ENCODE peak calls at places on chromosome 3, in eight cellular contexts. L is astrocyte of the spinal cord, U is fibroblast of mammary gland, P is A549, V is NT2/D1, X is hepatocyte, J is lower leg skin, K is aorta. I is an unnamed sample.

GRCh38 chr3:155308831-155309230 is 15.3 kb upstream of the STRIT1 start:
- DNase-seq in L (peak), U (peak), P (no peak), V (no peak), X (no peak), J (no peak), K (no peak), I (no peak)

GRCh38 chr3:14175383-14176037 is 2.9 kb downstream of the XPC start:
- DNase-seq in L (peak), U (peak), P (no peak), V (no peak), X (no peak), J (no peak), K (no peak), I (no peak)

GRCh38 chr3:10550705-10551104 is 45.3 kb upstream of the ATP2B2 start:
- DNase-seq in L (no peak), U (no peak), P (no peak), V (no peak), X (no peak), J (peak), K (peak), I (no peak)

GRCh38 chr3:197378987-197379718 is 80.7 kb upstream of the DLG1 start:
- DNase-seq in L (no peak), U (no peak), P (no peak), V (no peak), X (no peak), J (peak), K (no peak), I (no peak)

GRCh38 chr3:123590685-123591450 is 6.0 kb upstream of the HACD2 start:
- DNase-seq in L (no peak), U (no peak), P (no peak), V (no peak), X (no peak), J (no peak), K (no peak), I (no peak)

GRCh38 chr3:171162986-171163723 is 136.6 kb upstream of the SLC2A2 start:
- DNase-seq in L (no peak), U (peak), P (no peak), V (no peak), X (no peak), J (no peak), K (no peak), I (no peak)

GRCh38 chr3:45112939-45113338 is 33.2 kb downstream of the CDCP1 start:
- DNase-seq in L (no peak), U (peak), P (no peak), V (no peak), X (no peak), J (no peak), K (no peak), I (peak)

GRCh38 chr3:112293368-112294321 is at the start of gene SLC9C1:
- DNase-seq in L (peak), U (peak), P (peak), V (peak), X (peak), J (no peak), K (no peak), I (peak)

GRCh38 chr3:56314842-56315241 is 153.4 kb downstream of the ERC2 start:
- DNase-seq in L (peak), U (peak), P (no peak), V (no peak), X (no peak), J (peak), K (no peak), I (no peak)

GRCh38 chr3:183937601-183938286 is 53.1 kb upstream of the PARL start:
- DNase-seq in L (no peak), U (no peak), P (no peak), V (no peak), X (no peak), J (no peak), K (no peak), I (no peak)

GRCh38 chr3:51385621-51386091 is 565 bp downstream of the MANF start:
- DNase-seq in L (no peak), U (no peak), P (no peak), V (no peak), X (no peak), J (peak), K (peak), I (no peak)

GRCh38 chr3:147930417-147930816 is 521.3 kb downstream of the ZIC1 start:
- DNase-seq in L (peak), U (peak), P (no peak), V (no peak), X (no peak), J (no peak), K (no peak), I (no peak)

GRCh38 chr3:45756055-45756454 is 40.3 kb downstream of the SLC6A20 start:
- DNase-seq in L (no peak), U (no peak), P (no peak), V (no peak), X (no peak), J (no peak), K (no peak), I (no peak)

GRCh38 chr3:25021816-25022215 is 406.2 kb upstream of the RARB start:
- DNase-seq in L (peak), U (peak), P (no peak), V (no peak), X (peak), J (no peak), K (no peak), I (no peak)

GRCh38 chr3:62874398-62875102 is 666 bp downstream of the CADPS start:
- DNase-seq in L (no peak), U (no peak), P (no peak), V (no peak), X (peak), J (no peak), K (no peak), I (no peak)

GRCh38 chr3:48621461-48621869 is at the start of gene TMEM89:
- DNase-seq in L (no peak), U (no peak), P (no peak), V (no peak), X (no peak), J (no peak), K (no peak), I (no peak)

GRCh38 chr3:86985427-86985826 is 5.5 kb downstream of the VGLL3 start:
- DNase-seq in L (peak), U (no peak), P (no peak), V (no peak), X (no peak), J (no peak), K (no peak), I (no peak)

GRCh38 chr3:183554377-183554776 is 1.1 kb downstream of the KLHL6 start:
- DNase-seq in L (no peak), U (no peak), P (no peak), V (no peak), X (no peak), J (no peak), K (no peak), I (no peak)

GRCh38 chr3:127185268-127185667 is 7.7 kb upstream of the PRR23E start:
- DNase-seq in L (no peak), U (no peak), P (no peak), V (no peak), X (no peak), J (no peak), K (no peak), I (no peak)

GRCh38 chr3:120160050-120160449 is 65.8 kb upstream of the GSK3B start:
- DNase-seq in L (peak), U (peak), P (no peak), V (no peak), X (peak), J (peak), K (no peak), I (no peak)

GRCh38 chr3:49238274-49239127 is 38.5 kb downstream of the C3orf62 start:
- DNase-seq in L (peak), U (peak), P (no peak), V (no peak), X (peak), J (peak), K (no peak), I (peak)

GRCh38 chr3:17140670-17141505 is 256.1 kb downstream of the PLCL2 start:
- DNase-seq in L (no peak), U (peak), P (no peak), V (no peak), X (no peak), J (no peak), K (peak), I (no peak)

GRCh38 chr3:111484666-111485065 is 57.3 kb upstream of the CD96 start:
- DNase-seq in L (peak), U (no peak), P (no peak), V (no peak), X (no peak), J (no peak), K (no peak), I (no peak)

GRCh38 chr3:145904138-145904537 is 256.8 kb downstream of the PLOD2 start:
- DNase-seq in L (no peak), U (no peak), P (no peak), V (no peak), X (no peak), J (no peak), K (peak), I (no peak)

GRCh38 chr3:168117059-168117458 is 21.3 kb upstream of the GOLIM4 start:
- DNase-seq in L (peak), U (no peak), P (no peak), V (no peak), X (no peak), J (no peak), K (no peak), I (no peak)

GRCh38 chr3:195105389-195105788 is 165.6 kb downstream of the XXYLT1 start:
- DNase-seq in L (no peak), U (no peak), P (no peak), V (no peak), X (peak), J (no peak), K (no peak), I (no peak)

GRCh38 chr3:37969601-37970100 is 20.9 kb upstream of the VILL start:
- DNase-seq in L (no peak), U (no peak), P (no peak), V (no peak), X (no peak), J (peak), K (no peak), I (no peak)

GRCh38 chr3:137026701-137027100 is 68.9 kb downstream of the IL20RB start:
- DNase-seq in L (no peak), U (no peak), P (no peak), V (no peak), X (no peak), J (no peak), K (no peak), I (no peak)

GRCh38 chr3:195069501-195070251 is 201.3 kb downstream of the XXYLT1 start:
- DNase-seq in L (no peak), U (no peak), P (no peak), V (no peak), X (no peak), J (peak), K (peak), I (no peak)

GRCh38 chr3:22937536-22937935 is 265.6 kb upstream of the UBE2E2 start:
- DNase-seq in L (peak), U (no peak), P (no peak), V (no peak), X (no peak), J (no peak), K (no peak), I (no peak)

GRCh38 chr3:86995537-86995936 is 4.6 kb upstream of the VGLL3 start:
- DNase-seq in L (peak), U (peak), P (no peak), V (no peak), X (no peak), J (no peak), K (no peak), I (no peak)

GRCh38 chr3:63872135-63872924 is 8.7 kb downstream of the ATXN7 start:
- DNase-seq in L (peak), U (peak), P (no peak), V (no peak), X (no peak), J (no peak), K (no peak), I (no peak)

GRCh38 chr3:31300802-31301443 is 231.8 kb upstream of the STT3B start:
- DNase-seq in L (no peak), U (peak), P (no peak), V (no peak), X (no peak), J (no peak), K (no peak), I (no peak)

GRCh38 chr3:169760479-169760878 is 4.4 kb downstream of the TERC start:
- DNase-seq in L (peak), U (peak), P (no peak), V (no peak), X (no peak), J (no peak), K (no peak), I (no peak)

GRCh38 chr3:21158801-21159564 is 592.0 kb downstream of the ZNF385D start:
- DNase-seq in L (peak), U (peak), P (no peak), V (no peak), X (peak), J (no peak), K (no peak), I (no peak)

GRCh38 chr3:42092006-42092405 is 849 bp downstream of the TRAK1 start:
- DNase-seq in L (no peak), U (no peak), P (no peak), V (no peak), X (no peak), J (no peak), K (no peak), I (no peak)

GRCh38 chr3:39937874-39938273 is 128.5 kb downstream of the MYRIP start:
- DNase-seq in L (no peak), U (no peak), P (no peak), V (no peak), X (no peak), J (no peak), K (no peak), I (no peak)

GRCh38 chr3:128555098-128555825 is 62.3 kb upstream of the GATA2 start:
- DNase-seq in L (no peak), U (no peak), P (no peak), V (no peak), X (no peak), J (peak), K (peak), I (peak)

GRCh38 chr3:40691598-40691905 is 166.8 kb downstream of the ZNF621 start:
- DNase-seq in L (no peak), U (peak), P (no peak), V (no peak), X (no peak), J (no peak), K (no peak), I (no peak)

GRCh38 chr3:150220791-150221190 is 187.3 kb upstream of the TSC22D2 start:
- DNase-seq in L (peak), U (no peak), P (no peak), V (no peak), X (peak), J (peak), K (no peak), I (no peak)

GRCh38 chr3:150223568-150223967 is 184.5 kb upstream of the TSC22D2 start:
- DNase-seq in L (no peak), U (no peak), P (no peak), V (no peak), X (no peak), J (no peak), K (no peak), I (no peak)

GRCh38 chr3:150223090-150223489 is 185.0 kb upstream of the TSC22D2 start:
- DNase-seq in L (no peak), U (no peak), P (no peak), V (no peak), X (no peak), J (peak), K (no peak), I (no peak)

GRCh38 chr3:150222190-150222548 is 185.9 kb upstream of the TSC22D2 start:
- DNase-seq in L (no peak), U (no peak), P (no peak), V (no peak), X (no peak), J (peak), K (no peak), I (no peak)

GRCh38 chr3:150222646-150223045 is 185.5 kb upstream of the TSC22D2 start:
- DNase-seq in L (no peak), U (no peak), P (no peak), V (no peak), X (no peak), J (peak), K (no peak), I (no peak)
- H3K4me3 ChIP-seq in L (no peak), U (no peak), P (no peak), V (no peak), X (no peak), J (no peak), K (no peak), I (no peak)

DNA sequence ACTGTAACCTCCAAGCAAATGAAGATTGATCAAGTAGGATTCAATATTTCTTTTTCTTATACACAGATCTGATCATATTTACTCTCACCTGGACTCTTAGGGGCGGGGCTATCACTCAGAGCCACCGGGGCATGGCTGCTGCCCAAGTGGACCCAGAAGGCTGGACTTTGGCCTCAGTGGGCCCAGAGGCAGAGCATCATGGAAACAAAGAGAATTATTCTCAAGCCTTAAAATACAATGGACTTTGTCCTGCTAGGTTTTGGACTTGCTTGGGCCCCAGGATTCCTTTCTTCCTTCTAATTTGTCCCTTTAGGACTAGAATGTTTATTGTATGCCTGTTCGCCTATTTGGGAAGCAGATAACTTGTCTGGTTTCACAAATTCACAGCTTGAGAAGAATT is 85.1 kb downstream of the SUCLG2 start:
- DNase-seq in L (no peak), U (no peak), P (no peak), V (no peak), X (peak), J (no peak), K (no peak), I (no peak)
- H3K4me3 ChIP-seq in L (no peak), U (no peak), P (no peak), V (no peak), X (no peak), J (no peak), K (no peak), I (no peak)

GRCh38 chr3:175526191-175526590 is 667.1 kb downstream of the NAALADL2 start:
- DNase-seq in L (no peak), U (no peak), P (no peak), V (no peak), X (no peak), J (no peak), K (no peak), I (no peak)
- H3K4me3 ChIP-seq in L (peak), U (peak), P (peak), V (no peak), X (no peak), J (no peak), K (peak), I (peak)

GRCh38 chr3:114685053-114685630 is 391.3 kb downstream of the TIGIT start:
- DNase-seq in L (no peak), U (no peak), P (no peak), V (no peak), X (no peak), J (no peak), K (no peak), I (no peak)
- H3K4me3 ChIP-seq in L (no peak), U (no peak), P (no peak), V (no peak), X (no peak), J (no peak), K (no peak), I (no peak)

GRCh38 chr3:4062621-4063020 is 240.5 kb upstream of the SETMAR start:
- DNase-seq in L (no peak), U (no peak), P (no peak), V (no peak), X (no peak), J (no peak), K (no peak), I (no peak)
- H3K4me3 ChIP-seq in L (no peak), U (no peak), P (no peak), V (no peak), X (no peak), J (no peak), K (no peak), I (no peak)

GRCh38 chr3:117052356-117052755 is 342.8 kb downstream of the TUSC7 start:
- DNase-seq in L (no peak), U (peak), P (no peak), V (no peak), X (no peak), J (no peak), K (no peak), I (no peak)
- H3K4me3 ChIP-seq in L (no peak), U (no peak), P (no peak), V (no peak), X (no peak), J (no peak), K (no peak), I (no peak)